ENCODE peak calls at places on chromosome 7, in eight cellular contexts. One of them, this sample, is unnamed.

GRCh38 chr7:155007947-155008346 is 5.0 kb upstream of the PAXIP1 start:
- DNase-seq in RWPE1: no peak
- DNase-seq in amniotic stem cell: no peak
- DNase-seq in stimulated activated naive CD8-positive, alpha-beta T cell treated with anti-CD3 and anti-CD28 coated beads, Interleukin-15, amount 100 ng/mL, for 72 hours: peak
- DNase-seq in HT-29: peak
- DNase-seq in GM04503: no peak
- DNase-seq in activated CD4-positive, alpha-beta T cell treated with anti-CD3 and anti-CD28 coated beads, Interleukin-2, amount 50 U/mL, for 1 hour: peak
- DNase-seq in AG09309: no peak
- DNase-seq in this sample: no peak

GRCh38 chr7:538764-539685 is 19.4 kb upstream of the PDGFA start:
- DNase-seq in HT-29: peak
- DNase-seq in stimulated activated naive CD8-positive, alpha-beta T cell treated with anti-CD3 and anti-CD28 coated beads, Interleukin-15, amount 100 ng/mL, for 72 hours: no peak
- DNase-seq in GM04503: no peak
- DNase-seq in AG09309: no peak
- DNase-seq in amniotic stem cell: no peak
- DNase-seq in activated CD4-positive, alpha-beta T cell treated with anti-CD3 and anti-CD28 coated beads, Interleukin-2, amount 50 U/mL, for 1 hour: no peak
- DNase-seq in RWPE1: peak
- DNase-seq in this sample: no peak

GRCh38 chr7:12719141-12719919 is 31.9 kb downstream of the ARL4A start:
- DNase-seq in GM04503: no peak
- DNase-seq in HT-29: no peak
- DNase-seq in AG09309: peak
- DNase-seq in stimulated activated naive CD8-positive, alpha-beta T cell treated with anti-CD3 and anti-CD28 coated beads, Interleukin-15, amount 100 ng/mL, for 72 hours: no peak
- DNase-seq in activated CD4-positive, alpha-beta T cell treated with anti-CD3 and anti-CD28 coated beads, Interleukin-2, amount 50 U/mL, for 1 hour: no peak
- DNase-seq in RWPE1: peak
- DNase-seq in amniotic stem cell: peak
- DNase-seq in this sample: no peak

GRCh38 chr7:129780257-129781127 is 169.0 kb downstream of the NRF1 start:
- DNase-seq in RWPE1: peak
- DNase-seq in HT-29: peak
- DNase-seq in amniotic stem cell: no peak
- DNase-seq in stimulated activated naive CD8-positive, alpha-beta T cell treated with anti-CD3 and anti-CD28 coated beads, Interleukin-15, amount 100 ng/mL, for 72 hours: peak
- DNase-seq in activated CD4-positive, alpha-beta T cell treated with anti-CD3 and anti-CD28 coated beads, Interleukin-2, amount 50 U/mL, for 1 hour: peak
- DNase-seq in AG09309: no peak
- DNase-seq in GM04503: no peak
- DNase-seq in this sample: no peak

GRCh38 chr7:143391462-143392404 is 10.6 kb downstream of the ZYX start:
- DNase-seq in GM04503: peak
- DNase-seq in stimulated activated naive CD8-positive, alpha-beta T cell treated with anti-CD3 and anti-CD28 coated beads, Interleukin-15, amount 100 ng/mL, for 72 hours: no peak
- DNase-seq in HT-29: no peak
- DNase-seq in AG09309: no peak
- DNase-seq in amniotic stem cell: no peak
- DNase-seq in RWPE1: no peak
- DNase-seq in activated CD4-positive, alpha-beta T cell treated with anti-CD3 and anti-CD28 coated beads, Interleukin-2, amount 50 U/mL, for 1 hour: no peak
- DNase-seq in this sample: peak

GRCh38 chr7:43196379-43196778 is 83.9 kb downstream of the HECW1 start:
- DNase-seq in activated CD4-positive, alpha-beta T cell treated with anti-CD3 and anti-CD28 coated beads, Interleukin-2, amount 50 U/mL, for 1 hour: no peak
- DNase-seq in AG09309: no peak
- DNase-seq in amniotic stem cell: no peak
- DNase-seq in stimulated activated naive CD8-positive, alpha-beta T cell treated with anti-CD3 and anti-CD28 coated beads, Interleukin-15, amount 100 ng/mL, for 72 hours: no peak
- DNase-seq in GM04503: no peak
- DNase-seq in HT-29: no peak
- DNase-seq in RWPE1: no peak
- DNase-seq in this sample: no peak

GRCh38 chr7:23680417-23681405 is 712 bp downstream of the FAM221A start:
- DNase-seq in RWPE1: peak
- DNase-seq in AG09309: no peak
- DNase-seq in HT-29: peak
- DNase-seq in GM04503: no peak
- DNase-seq in stimulated activated naive CD8-positive, alpha-beta T cell treated with anti-CD3 and anti-CD28 coated beads, Interleukin-15, amount 100 ng/mL, for 72 hours: peak
- DNase-seq in amniotic stem cell: no peak
- DNase-seq in activated CD4-positive, alpha-beta T cell treated with anti-CD3 and anti-CD28 coated beads, Interleukin-2, amount 50 U/mL, for 1 hour: peak
- DNase-seq in this sample: peak

GRCh38 chr7:106486331-106486730 is 174.6 kb downstream of the CCDC71L start:
- DNase-seq in RWPE1: peak
- DNase-seq in amniotic stem cell: no peak
- DNase-seq in AG09309: peak
- DNase-seq in HT-29: no peak
- DNase-seq in GM04503: peak
- DNase-seq in stimulated activated naive CD8-positive, alpha-beta T cell treated with anti-CD3 and anti-CD28 coated beads, Interleukin-15, amount 100 ng/mL, for 72 hours: no peak
- DNase-seq in activated CD4-positive, alpha-beta T cell treated with anti-CD3 and anti-CD28 coated beads, Interleukin-2, amount 50 U/mL, for 1 hour: no peak
- DNase-seq in this sample: no peak

GRCh38 chr7:106205621-106206222 is 79.1 kb downstream of the NAMPT start:
- DNase-seq in activated CD4-positive, alpha-beta T cell treated with anti-CD3 and anti-CD28 coated beads, Interleukin-2, amount 50 U/mL, for 1 hour: no peak
- DNase-seq in AG09309: no peak
- DNase-seq in GM04503: no peak
- DNase-seq in HT-29: no peak
- DNase-seq in amniotic stem cell: no peak
- DNase-seq in RWPE1: peak
- DNase-seq in stimulated activated naive CD8-positive, alpha-beta T cell treated with anti-CD3 and anti-CD28 coated beads, Interleukin-15, amount 100 ng/mL, for 72 hours: no peak
- DNase-seq in this sample: no peak

GRCh38 chr7:143511593-143512047 is 33.9 kb downstream of the TAS2R41 start:
- DNase-seq in GM04503: no peak
- DNase-seq in activated CD4-positive, alpha-beta T cell treated with anti-CD3 and anti-CD28 coated beads, Interleukin-2, amount 50 U/mL, for 1 hour: no peak
- DNase-seq in RWPE1: no peak
- DNase-seq in amniotic stem cell: no peak
- DNase-seq in stimulated activated naive CD8-positive, alpha-beta T cell treated with anti-CD3 and anti-CD28 coated beads, Interleukin-15, amount 100 ng/mL, for 72 hours: no peak
- DNase-seq in AG09309: no peak
- DNase-seq in HT-29: no peak
- DNase-seq in this sample: no peak

GRCh38 chr7:36568437-36568818 is 155.9 kb downstream of the AOAH start:
- DNase-seq in AG09309: no peak
- DNase-seq in GM04503: no peak
- DNase-seq in amniotic stem cell: no peak
- DNase-seq in stimulated activated naive CD8-positive, alpha-beta T cell treated with anti-CD3 and anti-CD28 coated beads, Interleukin-15, amount 100 ng/mL, for 72 hours: no peak
- DNase-seq in HT-29: no peak
- DNase-seq in RWPE1: no peak
- DNase-seq in activated CD4-positive, alpha-beta T cell treated with anti-CD3 and anti-CD28 coated beads, Interleukin-2, amount 50 U/mL, for 1 hour: no peak
- DNase-seq in this sample: no peak

GRCh38 chr7:120554960-120555571 is 282.1 kb downstream of the KCND2 start:
- DNase-seq in HT-29: peak
- DNase-seq in RWPE1: peak
- DNase-seq in GM04503: peak
- DNase-seq in AG09309: no peak
- DNase-seq in amniotic stem cell: peak
- DNase-seq in activated CD4-positive, alpha-beta T cell treated with anti-CD3 and anti-CD28 coated beads, Interleukin-2, amount 50 U/mL, for 1 hour: no peak
- DNase-seq in stimulated activated naive CD8-positive, alpha-beta T cell treated with anti-CD3 and anti-CD28 coated beads, Interleukin-15, amount 100 ng/mL, for 72 hours: no peak
- DNase-seq in this sample: peak

GRCh38 chr7:43650457-43651052 is 67.6 kb downstream of the STK17A start:
- DNase-seq in stimulated activated naive CD8-positive, alpha-beta T cell treated with anti-CD3 and anti-CD28 coated beads, Interleukin-15, amount 100 ng/mL, for 72 hours: no peak
- DNase-seq in HT-29: peak
- DNase-seq in RWPE1: no peak
- DNase-seq in amniotic stem cell: no peak
- DNase-seq in GM04503: peak
- DNase-seq in AG09309: peak
- DNase-seq in activated CD4-positive, alpha-beta T cell treated with anti-CD3 and anti-CD28 coated beads, Interleukin-2, amount 50 U/mL, for 1 hour: no peak
- DNase-seq in this sample: peak

GRCh38 chr7:75599244-75599771 is 107.2 kb downstream of the SPDYE5 start:
- DNase-seq in activated CD4-positive, alpha-beta T cell treated with anti-CD3 and anti-CD28 coated beads, Interleukin-2, amount 50 U/mL, for 1 hour: no peak
- DNase-seq in HT-29: no peak
- DNase-seq in stimulated activated naive CD8-positive, alpha-beta T cell treated with anti-CD3 and anti-CD28 coated beads, Interleukin-15, amount 100 ng/mL, for 72 hours: no peak
- DNase-seq in amniotic stem cell: no peak
- DNase-seq in AG09309: no peak
- DNase-seq in GM04503: no peak
- DNase-seq in RWPE1: no peak
- DNase-seq in this sample: no peak

GRCh38 chr7:19020711-19021110 is 96.7 kb downstream of the TWIST1 start:
- DNase-seq in activated CD4-positive, alpha-beta T cell treated with anti-CD3 and anti-CD28 coated beads, Interleukin-2, amount 50 U/mL, for 1 hour: no peak
- DNase-seq in HT-29: no peak
- DNase-seq in stimulated activated naive CD8-positive, alpha-beta T cell treated with anti-CD3 and anti-CD28 coated beads, Interleukin-15, amount 100 ng/mL, for 72 hours: no peak
- DNase-seq in amniotic stem cell: no peak
- DNase-seq in RWPE1: peak
- DNase-seq in AG09309: no peak
- DNase-seq in GM04503: no peak
- DNase-seq in this sample: no peak

GRCh38 chr7:132503415-132503814 is 72.9 kb downstream of the PLXNA4 start:
- DNase-seq in activated CD4-positive, alpha-beta T cell treated with anti-CD3 and anti-CD28 coated beads, Interleukin-2, amount 50 U/mL, for 1 hour: no peak
- DNase-seq in AG09309: no peak
- DNase-seq in amniotic stem cell: no peak
- DNase-seq in HT-29: no peak
- DNase-seq in RWPE1: no peak
- DNase-seq in GM04503: no peak
- DNase-seq in stimulated activated naive CD8-positive, alpha-beta T cell treated with anti-CD3 and anti-CD28 coated beads, Interleukin-15, amount 100 ng/mL, for 72 hours: no peak
- DNase-seq in this sample: no peak

GRCh38 chr7:132639983-132640382 is 63.7 kb upstream of the PLXNA4 start:
- DNase-seq in RWPE1: no peak
- DNase-seq in amniotic stem cell: no peak
- DNase-seq in activated CD4-positive, alpha-beta T cell treated with anti-CD3 and anti-CD28 coated beads, Interleukin-2, amount 50 U/mL, for 1 hour: no peak
- DNase-seq in GM04503: no peak
- DNase-seq in AG09309: no peak
- DNase-seq in HT-29: no peak
- DNase-seq in stimulated activated naive CD8-positive, alpha-beta T cell treated with anti-CD3 and anti-CD28 coated beads, Interleukin-15, amount 100 ng/mL, for 72 hours: no peak
- DNase-seq in this sample: no peak

GRCh38 chr7:134890246-134891240 is 95.8 kb upstream of the AGBL3 start:
- DNase-seq in AG09309: no peak
- DNase-seq in activated CD4-positive, alpha-beta T cell treated with anti-CD3 and anti-CD28 coated beads, Interleukin-2, amount 50 U/mL, for 1 hour: no peak
- DNase-seq in RWPE1: peak
- DNase-seq in amniotic stem cell: no peak
- DNase-seq in HT-29: no peak
- DNase-seq in stimulated activated naive CD8-positive, alpha-beta T cell treated with anti-CD3 and anti-CD28 coated beads, Interleukin-15, amount 100 ng/mL, for 72 hours: no peak
- DNase-seq in GM04503: no peak
- DNase-seq in this sample: no peak

GRCh38 chr7:132415259-132415658 is 161.0 kb downstream of the PLXNA4 start:
- DNase-seq in GM04503: no peak
- DNase-seq in amniotic stem cell: no peak
- DNase-seq in RWPE1: no peak
- DNase-seq in HT-29: no peak
- DNase-seq in stimulated activated naive CD8-positive, alpha-beta T cell treated with anti-CD3 and anti-CD28 coated beads, Interleukin-15, amount 100 ng/mL, for 72 hours: no peak
- DNase-seq in activated CD4-positive, alpha-beta T cell treated with anti-CD3 and anti-CD28 coated beads, Interleukin-2, amount 50 U/mL, for 1 hour: no peak
- DNase-seq in AG09309: no peak
- DNase-seq in this sample: no peak

GRCh38 chr7:138876326-138876725 is 78.3 kb upstream of the ATP6V0A4 start:
- DNase-seq in stimulated activated naive CD8-positive, alpha-beta T cell treated with anti-CD3 and anti-CD28 coated beads, Interleukin-15, amount 100 ng/mL, for 72 hours: no peak
- DNase-seq in HT-29: no peak
- DNase-seq in AG09309: no peak
- DNase-seq in RWPE1: no peak
- DNase-seq in activated CD4-positive, alpha-beta T cell treated with anti-CD3 and anti-CD28 coated beads, Interleukin-2, amount 50 U/mL, for 1 hour: no peak
- DNase-seq in amniotic stem cell: no peak
- DNase-seq in GM04503: no peak
- DNase-seq in this sample: no peak

GRCh38 chr7:121228779-121229178 is 100.0 kb upstream of the WNT16 start:
- DNase-seq in stimulated activated naive CD8-positive, alpha-beta T cell treated with anti-CD3 and anti-CD28 coated beads, Interleukin-15, amount 100 ng/mL, for 72 hours: no peak
- DNase-seq in amniotic stem cell: no peak
- DNase-seq in HT-29: no peak
- DNase-seq in AG09309: no peak
- DNase-seq in RWPE1: no peak
- DNase-seq in activated CD4-positive, alpha-beta T cell treated with anti-CD3 and anti-CD28 coated beads, Interleukin-2, amount 50 U/mL, for 1 hour: no peak
- DNase-seq in GM04503: no peak
- DNase-seq in this sample: no peak

GRCh38 chr7:26500749-26501352 is 209.2 kb downstream of the SNX10 start:
- DNase-seq in AG09309: peak
- DNase-seq in activated CD4-positive, alpha-beta T cell treated with anti-CD3 and anti-CD28 coated beads, Interleukin-2, amount 50 U/mL, for 1 hour: no peak
- DNase-seq in stimulated activated naive CD8-positive, alpha-beta T cell treated with anti-CD3 and anti-CD28 coated beads, Interleukin-15, amount 100 ng/mL, for 72 hours: no peak
- DNase-seq in RWPE1: peak
- DNase-seq in amniotic stem cell: no peak
- DNase-seq in HT-29: peak
- DNase-seq in GM04503: no peak
- DNase-seq in this sample: peak

GRCh38 chr7:114081606-114082425 is 163.0 kb upstream of the PPP1R3A start:
- DNase-seq in activated CD4-positive, alpha-beta T cell treated with anti-CD3 and anti-CD28 coated beads, Interleukin-2, amount 50 U/mL, for 1 hour: no peak
- DNase-seq in amniotic stem cell: no peak
- DNase-seq in stimulated activated naive CD8-positive, alpha-beta T cell treated with anti-CD3 and anti-CD28 coated beads, Interleukin-15, amount 100 ng/mL, for 72 hours: no peak
- DNase-seq in RWPE1: peak
- DNase-seq in AG09309: peak
- DNase-seq in HT-29: peak
- DNase-seq in GM04503: peak
- DNase-seq in this sample: no peak

GRCh38 chr7:151282111-151282510 is 33.6 kb upstream of the SMARCD3 start:
- DNase-seq in HT-29: no peak
- DNase-seq in stimulated activated naive CD8-positive, alpha-beta T cell treated with anti-CD3 and anti-CD28 coated beads, Interleukin-15, amount 100 ng/mL, for 72 hours: no peak
- DNase-seq in AG09309: no peak
- DNase-seq in activated CD4-positive, alpha-beta T cell treated with anti-CD3 and anti-CD28 coated beads, Interleukin-2, amount 50 U/mL, for 1 hour: no peak
- DNase-seq in GM04503: no peak
- DNase-seq in amniotic stem cell: no peak
- DNase-seq in RWPE1: no peak
- DNase-seq in this sample: no peak

GRCh38 chr7:128459394-128459878 is 3.8 kb downstream of the HILPDA start:
- DNase-seq in stimulated activated naive CD8-positive, alpha-beta T cell treated with anti-CD3 and anti-CD28 coated beads, Interleukin-15, amount 100 ng/mL, for 72 hours: peak
- DNase-seq in GM04503: no peak
- DNase-seq in AG09309: no peak
- DNase-seq in activated CD4-positive, alpha-beta T cell treated with anti-CD3 and anti-CD28 coated beads, Interleukin-2, amount 50 U/mL, for 1 hour: peak
- DNase-seq in amniotic stem cell: no peak
- DNase-seq in RWPE1: peak
- DNase-seq in HT-29: peak
- DNase-seq in this sample: peak

GRCh38 chr7:87876759-87877234 is 504 bp downstream of the DBF4 start:
- DNase-seq in RWPE1: peak
- DNase-seq in AG09309: peak
- DNase-seq in activated CD4-positive, alpha-beta T cell treated with anti-CD3 and anti-CD28 coated beads, Interleukin-2, amount 50 U/mL, for 1 hour: peak
- DNase-seq in HT-29: peak
- DNase-seq in stimulated activated naive CD8-positive, alpha-beta T cell treated with anti-CD3 and anti-CD28 coated beads, Interleukin-15, amount 100 ng/mL, for 72 hours: peak
- DNase-seq in GM04503: peak
- DNase-seq in amniotic stem cell: peak
- DNase-seq in this sample: peak

GRCh38 chr7:55026086-55026790 is 7.4 kb downstream of the EGFR start:
- DNase-seq in amniotic stem cell: no peak
- DNase-seq in activated CD4-positive, alpha-beta T cell treated with anti-CD3 and anti-CD28 coated beads, Interleukin-2, amount 50 U/mL, for 1 hour: no peak
- DNase-seq in AG09309: no peak
- DNase-seq in GM04503: no peak
- DNase-seq in RWPE1: no peak
- DNase-seq in HT-29: no peak
- DNase-seq in stimulated activated naive CD8-positive, alpha-beta T cell treated with anti-CD3 and anti-CD28 coated beads, Interleukin-15, amount 100 ng/mL, for 72 hours: no peak
- DNase-seq in this sample: no peak

This sample was measured in pulmonary artery endothelial cell.